ENCODE peak calls at places on chromosomes 7 and 10, in four cellular contexts. One of them, this sample, is unnamed.
A peak's percentile ranks its signal among the peaks of the same experiment; 100 is the strongest.

GRCh38 chr7:100053201-100053600 is 3.6 kb downstream of the ZSCAN21 start:
- DNase-seq in SK-N-SH: peak; percentile 62
- DNase-seq in neural progenitor cell: peak; percentile 23
- DNase-seq in HCT116: peak; percentile 57
- DNase-seq in this sample: peak; percentile 69

GRCh38 chr10:110074298-110074697 is 66.5 kb downstream of the ADD3 start:
- DNase-seq in HCT116: no peak
- DNase-seq in SK-N-SH: no peak
- DNase-seq in neural progenitor cell: no peak
- DNase-seq in this sample: no peak

GRCh38 chr10:103382769-103383168 is 13.5 kb downstream of the ATP5MK start:
- DNase-seq in neural progenitor cell: no peak
- DNase-seq in SK-N-SH: no peak
- DNase-seq in HCT116: no peak
- DNase-seq in this sample: no peak

GRCh38 chr10:133357293-133358151 is at the start of gene FUOM:
- DNase-seq in neural progenitor cell: peak; percentile 90
- DNase-seq in HCT116: peak; percentile 7
- DNase-seq in SK-N-SH: peak; percentile 99
- DNase-seq in this sample: peak; percentile 75

GRCh38 chr10:132292287-132292971 is 15.3 kb downstream of the STK32C start:
- DNase-seq in HCT116: no peak
- DNase-seq in neural progenitor cell: no peak
- DNase-seq in SK-N-SH: no peak
- DNase-seq in this sample: no peak

GRCh38 chr7:18290223-18290622 is 205.3 kb upstream of the HDAC9 start:
- DNase-seq in HCT116: no peak
- DNase-seq in SK-N-SH: no peak
- DNase-seq in neural progenitor cell: no peak
- DNase-seq in this sample: no peak

GRCh38 chr10:25556457-25556856 is 377.6 kb upstream of the MYO3A start:
- DNase-seq in SK-N-SH: no peak
- DNase-seq in neural progenitor cell: no peak
- DNase-seq in HCT116: no peak
- DNase-seq in this sample: peak; percentile 18

GRCh38 chr7:94453898-94454297 is 55.7 kb upstream of the CASD1 start:
- DNase-seq in HCT116: no peak
- DNase-seq in SK-N-SH: no peak
- DNase-seq in neural progenitor cell: no peak
- DNase-seq in this sample: no peak

GRCh38 chr10:1513221-1513620 is 224.1 kb downstream of the ADARB2 start:
- DNase-seq in SK-N-SH: no peak
- DNase-seq in neural progenitor cell: no peak
- DNase-seq in HCT116: no peak
- DNase-seq in this sample: no peak

GRCh38 chr7:83684928-83685327 is 36.0 kb upstream of the SEMA3E start:
- DNase-seq in SK-N-SH: no peak
- DNase-seq in HCT116: peak; percentile 58
- DNase-seq in neural progenitor cell: peak; percentile 69
- DNase-seq in this sample: peak; percentile 23

GRCh38 chr10:114663631-114664030 is 5.6 kb upstream of the ABLIM1 start:
- DNase-seq in neural progenitor cell: peak; percentile 29
- DNase-seq in HCT116: no peak
- DNase-seq in SK-N-SH: no peak
- DNase-seq in this sample: peak; percentile 42

GRCh38 chr7:27158436-27159277 is 2.2 kb upstream of the HOXA7 start:
- DNase-seq in HCT116: no peak
- DNase-seq in neural progenitor cell: no peak
- DNase-seq in SK-N-SH: no peak
- DNase-seq in this sample: no peak

GRCh38 chr10:100359030-100359432 is 12.0 kb downstream of the SCD start:
- DNase-seq in neural progenitor cell: no peak
- DNase-seq in SK-N-SH: peak; percentile 70
- DNase-seq in HCT116: no peak
- DNase-seq in this sample: no peak
- H3K27ac ChIP-seq in neural progenitor cell: no peak overlapping the region
- H3K27ac ChIP-seq in SK-N-SH: no peak overlapping the region
- H3K27ac ChIP-seq in HCT116: peak overlapping the region; percentile 81
- H3K27ac ChIP-seq in this sample: peak overlapping the region; percentile 67

DNA sequence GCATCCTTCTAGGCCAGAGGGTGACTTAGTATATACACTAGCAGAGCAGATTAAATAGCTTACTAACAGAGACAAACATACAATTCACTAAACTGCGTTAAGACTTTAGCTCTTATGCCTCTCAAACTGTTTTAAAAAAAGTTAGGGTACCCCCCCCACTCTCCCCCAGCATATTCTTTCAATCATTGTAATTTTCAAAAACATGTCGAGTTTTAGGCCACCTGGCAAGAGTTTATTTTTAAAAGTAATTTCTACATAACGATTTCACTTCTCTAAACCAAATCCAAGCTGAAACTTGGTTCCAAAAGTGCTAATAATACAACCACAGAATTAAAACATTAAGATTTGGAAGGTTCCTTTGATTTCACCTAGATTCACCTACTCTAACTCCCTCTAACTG is 129.5 kb downstream of the NRBF2 start:
- DNase-seq in neural progenitor cell: no peak
- DNase-seq in SK-N-SH: no peak
- DNase-seq in HCT116: no peak
- DNase-seq in this sample: no peak
- TF ChIP-seq EZH2phosphoT487 in neural progenitor cell: no peak
- TF ChIP-seq EZH2phosphoT487 in SK-N-SH: no peak
- TF ChIP-seq EZH2phosphoT487 in HCT116: no peak
- TF ChIP-seq EZH2phosphoT487 in this sample: no peak

GRCh38 chr10:80414126-80414898 is 6.0 kb downstream of the PRXL2A start:
- DNase-seq in HCT116: no peak
- DNase-seq in neural progenitor cell: no peak
- DNase-seq in SK-N-SH: peak; percentile 36
- DNase-seq in this sample: no peak

GRCh38 chr10:80412521-80412920 is 4.2 kb downstream of the PRXL2A start:
- DNase-seq in SK-N-SH: no peak
- DNase-seq in neural progenitor cell: no peak
- DNase-seq in HCT116: no peak
- DNase-seq in this sample: no peak

GRCh38 chr10:80413152-80413996 is 5.0 kb downstream of the PRXL2A start:
- DNase-seq in SK-N-SH: peak; percentile 55
- DNase-seq in neural progenitor cell: no peak
- DNase-seq in HCT116: no peak
- DNase-seq in this sample: peak; percentile 77

GRCh38 chr10:80415734-80416281 is 7.5 kb downstream of the PRXL2A start:
- DNase-seq in SK-N-SH: no peak
- DNase-seq in neural progenitor cell: no peak
- DNase-seq in HCT116: no peak
- DNase-seq in this sample: no peak

DNA sequence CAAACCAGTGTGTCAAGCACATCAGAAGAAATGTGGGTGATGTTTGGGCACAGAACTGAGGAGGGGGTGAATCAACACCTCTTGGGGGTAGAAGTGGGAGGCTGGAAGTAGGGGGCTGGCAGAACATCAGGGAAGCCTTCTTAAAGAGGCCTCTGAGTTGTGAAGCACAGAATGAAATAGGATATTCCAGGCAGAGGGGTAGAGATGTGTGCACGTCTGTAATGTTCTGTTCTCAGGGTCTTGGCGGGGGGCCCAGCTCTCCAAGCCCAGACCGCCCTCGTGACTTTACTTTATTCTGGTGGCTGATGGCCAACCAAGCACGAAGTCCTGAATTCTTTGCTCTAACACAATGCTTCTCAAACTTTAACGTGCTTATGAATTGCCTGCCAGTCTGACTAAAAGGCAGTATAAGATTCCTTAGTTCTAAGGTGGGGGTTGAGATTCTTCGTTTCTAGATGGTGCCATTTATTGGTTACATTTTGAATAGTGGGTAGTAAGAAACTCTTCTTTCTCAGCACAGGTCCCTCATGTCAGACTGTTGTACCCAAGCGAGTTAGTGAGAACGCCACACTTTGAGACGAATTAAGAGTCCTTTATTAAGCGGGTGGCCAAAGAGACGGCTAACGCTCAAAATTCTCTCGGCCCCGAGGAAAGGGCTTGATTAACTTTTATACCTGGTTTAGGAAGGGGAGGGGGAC is 8.2 kb downstream of the PRXL2A start:
- DNase-seq in SK-N-SH: no peak
- DNase-seq in neural progenitor cell: peak; percentile 56
- DNase-seq in HCT116: no peak
- DNase-seq in this sample: peak; percentile 76
- H3K27ac ChIP-seq in SK-N-SH: no peak overlapping the region
- H3K27ac ChIP-seq in neural progenitor cell: no peak overlapping the region
- H3K27ac ChIP-seq in HCT116: no peak overlapping the region
- H3K27ac ChIP-seq in this sample: peak overlapping the region; percentile 94

DNA sequence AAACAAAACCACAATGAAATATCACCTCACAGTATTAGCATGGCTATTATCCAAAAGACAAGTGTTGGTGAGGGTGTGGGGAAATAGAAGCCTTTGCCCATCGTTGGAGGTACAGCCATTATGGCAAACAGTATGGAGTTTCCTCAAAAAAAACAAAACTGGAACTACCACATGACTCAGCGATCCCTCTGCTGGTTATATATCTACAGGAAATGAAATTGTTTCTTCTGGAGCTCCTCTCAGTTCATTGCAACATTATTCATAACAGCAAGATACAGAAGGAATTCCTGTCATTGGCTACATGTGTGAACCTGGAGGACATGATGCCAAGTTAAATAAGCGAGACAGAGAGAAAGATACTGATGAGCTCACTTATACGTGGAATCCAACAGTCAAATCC is 2.4 kb upstream of the UBE3C start:
- DNase-seq in neural progenitor cell: no peak
- DNase-seq in SK-N-SH: no peak
- DNase-seq in HCT116: no peak
- DNase-seq in this sample: peak; percentile 50
- TF ChIP-seq EZH2phosphoT487 in neural progenitor cell: no peak
- TF ChIP-seq EZH2phosphoT487 in SK-N-SH: no peak
- TF ChIP-seq EZH2phosphoT487 in HCT116: no peak
- TF ChIP-seq EZH2phosphoT487 in this sample: no peak

GRCh38 chr10:79443338-79444242 is 1.8 kb downstream of the ZCCHC24 start:
- DNase-seq in SK-N-SH: no peak
- DNase-seq in HCT116: no peak
- DNase-seq in neural progenitor cell: no peak
- DNase-seq in this sample: no peak
- H3K27ac ChIP-seq in SK-N-SH: peak overlapping the region; percentile 62
- H3K27ac ChIP-seq in HCT116: no peak overlapping the region
- H3K27ac ChIP-seq in neural progenitor cell: no peak overlapping the region
- H3K27ac ChIP-seq in this sample: no peak overlapping the region

DNA sequence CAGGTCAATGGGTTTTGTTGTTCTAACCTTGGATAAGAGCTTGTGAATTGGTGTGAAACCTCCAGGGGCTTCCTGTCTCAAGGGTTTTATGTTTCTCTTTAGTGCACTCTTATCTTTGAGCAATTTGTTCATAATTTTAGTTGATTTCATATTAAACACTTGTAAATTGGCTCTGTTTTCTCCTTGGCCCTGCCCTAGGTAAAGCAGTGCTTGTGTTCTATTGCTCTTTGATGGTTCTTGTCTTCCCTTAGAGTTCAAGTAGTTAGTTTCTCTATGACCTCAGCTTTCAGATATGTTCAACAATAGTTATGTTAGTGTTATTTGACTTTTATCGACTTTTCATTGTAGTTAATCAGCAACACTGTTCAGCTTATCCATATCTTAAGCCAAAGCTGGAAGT is 566.4 kb upstream of the POT1 start:
- DNase-seq in SK-N-SH: no peak
- DNase-seq in neural progenitor cell: no peak
- DNase-seq in HCT116: no peak
- DNase-seq in this sample: no peak
- TF ChIP-seq EZH2phosphoT487 in SK-N-SH: no peak
- TF ChIP-seq EZH2phosphoT487 in neural progenitor cell: no peak
- TF ChIP-seq EZH2phosphoT487 in HCT116: no peak
- TF ChIP-seq EZH2phosphoT487 in this sample: no peak

GRCh38 chr7:107234436-107234835 is 65.6 kb downstream of the HBP1 start:
- DNase-seq in SK-N-SH: no peak
- DNase-seq in HCT116: no peak
- DNase-seq in neural progenitor cell: no peak
- DNase-seq in this sample: no peak
- H3K27ac ChIP-seq in SK-N-SH: no peak overlapping the region
- H3K27ac ChIP-seq in HCT116: no peak overlapping the region
- H3K27ac ChIP-seq in neural progenitor cell: no peak overlapping the region
- H3K27ac ChIP-seq in this sample: no peak overlapping the region

This sample was measured in hepatocyte.